ENCODE peak calls at places on chromosomes 3 and 15, in nine cellular contexts. T is GM12878, J is endothelial cell of umbilical vein, U is adrenal gland, I is heart left ventricle, K is Peyer's patch, V is ovary, E is breast epithelium, L is body of pancreas. G is an unnamed sample.
A peak's percentile ranks its signal among the peaks of the same experiment; 100 is the strongest.

GRCh38 chr15:50767332-50767861 is 1.9 kb upstream of the SPPL2A start:
- DNase-seq in I (peak; percentile 28), V (no peak), J (no peak), E (no peak), L (peak; percentile 23), U (no peak), K (no peak), T (no peak), G (no peak)

GRCh38 chr3:11195201-11195600 is 40.9 kb downstream of the HRH1 start:
- DNase-seq in U (no peak), V (no peak), L (no peak), I (no peak), E (no peak), T (no peak), J (peak; percentile 79), K (no peak), G (no peak)

GRCh38 chr3:190435618-190436017 is 14.1 kb downstream of the TMEM207 start:
- DNase-seq in E (no peak), T (no peak), U (no peak), J (no peak), V (no peak), K (no peak), I (no peak), L (no peak), G (no peak)

GRCh38 chr3:78322780-78323179 is 1282.9 kb downstream of the ROBO2 start:
- DNase-seq in U (no peak), K (no peak), V (no peak), I (no peak), T (peak; percentile 17), E (no peak), L (no peak), J (no peak), G (no peak)

GRCh38 chr3:119294402-119294888 is 262 bp downstream of the ARHGAP31 start:
- DNase-seq in I (peak; percentile 67), K (peak; percentile 85), T (no peak), L (peak; percentile 58), E (no peak), V (peak; percentile 64), U (peak; percentile 57), J (no peak), G (peak; percentile 20)

GRCh38 chr3:13827256-13827655 is 52.6 kb downstream of the WNT7A start:
- DNase-seq in T (no peak), U (no peak), J (no peak), L (no peak), I (no peak), V (no peak), K (no peak), E (no peak), G (no peak)

GRCh38 chr3:5022966-5023776 is 43.9 kb downstream of the BHLHE40 start:
- DNase-seq in K (no peak), E (no peak), T (no peak), U (no peak), L (peak; percentile 55), V (peak; percentile 78), I (peak; percentile 37), J (peak; percentile 94), G (peak; percentile 63)

GRCh38 chr15:31402003-31402402 is 75.4 kb downstream of the KLF13 start:
- DNase-seq in V (peak; percentile 44), I (no peak), L (no peak), K (no peak), J (no peak), E (no peak), T (no peak), U (no peak), G (no peak)

GRCh38 chr3:10342781-10343180 is 21.9 kb upstream of the SEC13 start:
- DNase-seq in K (no peak), U (no peak), L (no peak), I (no peak), E (no peak), J (no peak), V (no peak), T (no peak), G (no peak)

GRCh38 chr3:126279853-126280252 is 77.4 kb downstream of the KLF15 start:
- DNase-seq in I (no peak), V (no peak), K (no peak), U (no peak), E (no peak), T (no peak), J (no peak), L (no peak), G (no peak)

GRCh38 chr15:88982304-88982945 is 69.2 kb upstream of the MFGE8 start:
- DNase-seq in I (peak; percentile 91), E (no peak), T (peak; percentile 83), V (peak; percentile 44), K (no peak), L (peak; percentile 40), U (peak; percentile 88), J (no peak), G (no peak)

GRCh38 chr3:68504185-68504584 is 428.2 kb downstream of the TAFA4 start:
- DNase-seq in T (no peak), L (no peak), V (no peak), E (no peak), U (no peak), I (no peak), K (no peak), J (no peak), G (no peak)

GRCh38 chr3:11847607-11848006 is 922 bp upstream of the TAMM41 start:
- DNase-seq in L (no peak), E (no peak), J (no peak), I (no peak), V (no peak), T (no peak), K (no peak), U (no peak), G (no peak)

GRCh38 chr3:183428140-183429023 is at the start of gene MCF2L2:
- DNase-seq in T (no peak), I (peak; percentile 75), L (peak; percentile 70), K (peak; percentile 67), E (no peak), V (peak; percentile 64), U (peak; percentile 88), J (peak; percentile 36), G (no peak)

DNA sequence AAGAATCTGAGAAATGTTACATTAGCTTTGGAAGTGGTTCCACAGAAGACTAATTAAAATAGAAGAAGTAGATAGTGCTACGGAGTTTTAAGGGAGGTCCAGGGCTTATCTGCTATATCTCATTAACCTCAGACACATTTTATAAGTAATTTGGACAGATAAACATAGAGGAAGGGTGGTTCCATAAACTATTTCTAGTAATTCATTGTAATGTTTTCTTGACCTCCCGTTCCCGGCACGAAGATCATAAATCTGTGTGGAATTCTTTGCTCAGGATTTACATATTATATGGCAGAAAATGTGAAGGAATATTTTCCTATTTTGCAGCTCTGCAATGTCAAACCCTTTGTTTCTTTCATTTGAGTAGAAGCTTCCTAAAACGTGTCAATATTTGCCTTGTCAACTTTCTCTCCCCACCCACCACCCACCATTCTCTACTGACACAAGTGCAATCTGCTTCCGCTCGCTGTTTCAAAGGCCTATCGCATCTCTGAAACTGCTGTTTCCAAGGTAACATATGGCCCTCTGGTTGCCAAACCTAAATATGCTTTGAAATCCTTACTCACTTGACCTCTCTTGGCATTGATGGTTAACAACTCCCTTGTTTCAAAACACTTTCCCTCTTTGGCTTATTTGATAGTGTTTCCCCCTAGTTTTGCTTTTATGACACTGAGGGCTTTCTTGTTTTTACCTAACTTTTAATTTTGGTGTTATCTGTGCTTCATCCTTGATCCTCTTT is 21.4 kb upstream of the PLSCR5 start:
- DNase-seq in V (no peak), U (no peak), E (no peak), J (peak; percentile 26), T (no peak), I (no peak), K (no peak), L (no peak), G (no peak)
- TF ChIP-seq POLR2A in V (no peak), U (no peak), E (no peak), J (no peak), T (no peak), I (no peak), K (no peak), L (no peak), G (no peak)

DNA sequence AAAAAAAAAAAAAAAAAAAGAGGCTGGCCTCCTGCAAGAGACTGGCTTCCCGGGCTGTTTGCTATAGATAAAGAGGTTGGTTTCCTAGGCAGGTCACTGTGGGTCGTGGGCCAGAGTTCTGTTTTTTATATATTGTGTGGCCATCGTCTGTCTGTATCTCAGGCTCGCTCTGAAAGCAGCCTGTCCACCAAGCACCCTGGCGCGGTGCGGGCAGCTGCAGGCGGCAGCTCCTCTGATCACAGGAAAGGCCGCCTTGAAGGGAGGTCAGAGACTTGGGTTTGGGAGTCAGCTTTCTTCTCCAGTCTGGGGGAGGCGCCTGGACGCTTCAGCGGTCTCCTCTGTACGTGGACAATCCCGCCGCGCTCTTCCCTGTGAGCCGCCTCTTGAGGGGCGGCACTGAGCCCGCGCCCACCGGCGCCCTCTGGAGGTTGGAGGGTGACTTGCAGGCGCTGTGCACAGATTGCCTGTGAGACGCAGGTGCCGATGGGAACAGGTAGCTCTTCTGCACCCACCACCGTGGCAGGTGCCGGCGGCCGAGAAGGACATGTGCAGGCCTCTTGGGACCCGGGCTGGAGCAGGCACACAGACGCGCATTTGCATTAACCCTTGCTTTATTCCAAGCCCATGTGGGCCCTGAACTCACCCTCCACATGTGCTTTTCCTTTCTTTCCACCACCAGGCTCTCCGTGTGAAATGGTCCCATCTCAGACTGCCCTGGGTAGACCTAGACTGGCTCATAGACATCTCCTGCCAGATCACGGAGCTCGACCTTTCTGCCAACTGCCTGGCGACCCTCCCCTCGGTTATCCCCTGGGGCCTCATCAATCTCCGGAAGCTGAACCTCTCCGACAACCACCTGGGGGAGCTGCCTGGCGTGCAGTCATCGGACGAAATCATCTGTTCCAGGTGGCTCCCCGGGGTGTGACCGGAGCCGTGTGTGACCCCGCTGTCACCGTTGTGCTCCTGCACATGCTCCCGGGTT is 89.3 kb downstream of the LRRK1 start:
- DNase-seq in U (peak; percentile 78), T (peak; percentile 40), I (peak; percentile 79), E (peak; percentile 89), V (peak; percentile 90), K (peak; percentile 94), L (peak; percentile 93), J (peak; percentile 89), G (no peak)
- TF ChIP-seq POLR2A in U (no peak), T (no peak), I (no peak), E (no peak), V (no peak), K (no peak), L (peak; percentile 62), J (no peak), G (no peak)

DNA sequence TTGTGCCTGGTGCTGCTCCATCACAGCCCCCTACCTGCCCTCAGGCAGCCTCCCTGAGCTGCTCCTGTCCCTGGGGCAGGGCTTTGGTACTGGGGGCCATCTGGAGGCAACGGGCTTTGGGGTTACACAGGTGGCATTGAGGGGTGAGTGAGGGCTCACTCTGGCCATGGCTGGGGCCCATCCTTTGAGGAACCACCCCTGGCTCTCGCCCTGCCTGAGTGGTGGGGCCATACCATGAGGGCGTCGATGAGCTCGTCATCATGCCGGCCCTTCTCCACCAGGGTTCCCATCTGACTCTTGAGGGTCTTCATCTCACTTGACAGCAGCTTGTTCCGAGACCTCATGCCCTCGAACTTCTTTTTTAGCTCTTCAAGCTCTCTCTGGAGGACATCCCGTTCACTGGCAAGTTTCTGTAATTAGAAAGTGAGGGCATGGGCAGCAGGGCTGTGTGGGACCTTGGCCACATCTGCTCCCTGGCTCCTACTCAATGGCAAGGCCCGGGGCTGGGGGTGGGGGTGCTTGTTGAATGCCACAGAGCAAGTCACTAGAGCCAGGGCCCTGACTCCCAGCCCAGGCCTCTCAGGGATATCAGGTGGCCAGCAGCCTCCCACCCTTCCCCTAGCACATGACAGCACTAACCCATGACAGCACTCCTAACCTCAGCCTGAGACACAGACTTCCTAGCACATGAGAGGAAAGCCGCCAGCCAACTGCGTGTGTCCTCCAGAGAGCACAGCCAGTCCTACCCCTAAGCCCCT is 33.5 kb downstream of the CCDC13 start:
- DNase-seq in J (no peak), L (no peak), I (peak; percentile 90), E (no peak), U (peak; percentile 71), T (no peak), K (no peak), V (no peak), G (no peak)
- TF ChIP-seq POLR2A in J (no peak), L (no peak), I (no peak), E (no peak), U (no peak), T (no peak), K (no peak), V (no peak), G (no peak)

GRCh38 chr3:197298341-197298857 is at the start of gene DLG1:
- DNase-seq in V (peak; percentile 89), J (peak; percentile 94), L (peak; percentile 96), T (peak; percentile 53), K (peak; percentile 96), U (peak; percentile 89), I (peak; percentile 89), E (peak; percentile 90), G (peak; percentile 70)
- TF ChIP-seq POLR2A in V (no peak), J (peak; percentile 30), L (no peak), T (peak; percentile 85), K (peak; percentile 88), U (peak; percentile 28), I (no peak), E (peak; percentile 27), G (peak; percentile 73)